ENCODE peak calls at places on chromosome 13, in six cellular contexts. B is neural progenitor cell, W is heart left ventricle, N is thoracic aorta, M is stomach, A is heart right ventricle. V is an unnamed sample. For H3K36me3, the result is how much of the 10 kb centered on the place peaks cover.

GRCh38 chr13:65461590-65461989 is 1768.5 kb downstream of the PCDH9 start:
- DNase-seq in B (no peak), W (no peak), N (no peak), M (no peak), A (no peak), V (no peak)

GRCh38 chr13:60397693-60398437 is 845 bp downstream of the TDRD3 start:
- DNase-seq in B (peak), W (peak), N (no peak), M (peak), A (peak), V (peak)

GRCh38 chr13:76473552-76474134 is 412.6 kb downstream of the KCTD12 start:
- DNase-seq in B (peak), W (peak), N (peak), M (peak), A (peak), V (peak)

GRCh38 chr13:77429320-77430142 is 102.6 kb upstream of the MYCBP2 start:
- DNase-seq in B (no peak), W (no peak), N (no peak), M (no peak), A (no peak), V (no peak)

GRCh38 chr13:28707629-28708427 is 10.9 kb downstream of the SLC46A3 start:
- DNase-seq in B (no peak), W (no peak), N (no peak), M (no peak), A (no peak), V (no peak)

GRCh38 chr13:23801141-23801540 is 88.1 kb downstream of the MIPEP start:
- DNase-seq in B (no peak), W (no peak), N (no peak), M (no peak), A (no peak), V (no peak)

GRCh38 chr13:33509642-33510229 is 224.2 kb upstream of the STARD13 start:
- DNase-seq in B (peak), W (peak), N (no peak), M (peak), A (peak), V (peak)

GRCh38 chr13:80524447-80525215 is 183.7 kb upstream of the SPRY2 start:
- DNase-seq in B (no peak), W (no peak), N (no peak), M (no peak), A (no peak), V (no peak)

GRCh38 chr13:31947506-31947905 is 84.1 kb upstream of the FRY start:
- DNase-seq in B (no peak), W (no peak), N (no peak), M (no peak), A (no peak), V (no peak)

GRCh38 chr13:23552661-23553060 is 17.6 kb upstream of the TNFRSF19 start:
- DNase-seq in B (no peak), W (no peak), N (no peak), M (no peak), A (no peak), V (no peak)

GRCh38 chr13:41909524-41909923 is 51.4 kb downstream of the VWA8 start:
- DNase-seq in B (no peak), W (no peak), N (no peak), M (no peak), A (no peak), V (no peak)

GRCh38 chr13:98033277-98034247 is 80.1 kb downstream of the IPO5 start:
- DNase-seq in B (peak), W (peak), N (no peak), M (no peak), A (peak), V (no peak)

GRCh38 chr13:28935104-28935503 is 115.0 kb downstream of the MTUS2 start:
- DNase-seq in B (no peak), W (no peak), N (no peak), M (no peak), A (no peak), V (no peak)

GRCh38 chr13:113495494-113496251 is 5.2 kb upstream of the DCUN1D2 start:
- DNase-seq in B (peak), W (no peak), N (no peak), M (no peak), A (no peak), V (no peak)

GRCh38 chr13:94950303-94950702 is 238.0 kb upstream of the SOX21 start:
- DNase-seq in B (peak), W (no peak), N (no peak), M (no peak), A (no peak), V (no peak)

GRCh38 chr13:95624020-95624419 is 20.5 kb downstream of the DZIP1 start:
- DNase-seq in B (peak), W (no peak), N (no peak), M (no peak), A (no peak), V (no peak)

GRCh38 chr13:46369506-46370268 is 17.4 kb downstream of the RUBCNL start:
- DNase-seq in B (no peak), W (no peak), N (no peak), M (no peak), A (no peak), V (no peak)

GRCh38 chr13:43572601-43573360 is 214.0 kb downstream of the ENOX1 start:
- DNase-seq in B (peak), W (no peak), N (no peak), M (no peak), A (no peak), V (no peak)

GRCh38 chr13:49354719-49355118 is 89.1 kb downstream of the CAB39L start:
- DNase-seq in B (no peak), W (no peak), N (no peak), M (no peak), A (no peak), V (no peak)

GRCh38 chr13:31638577-31638976 is 100.7 kb upstream of the RXFP2 start:
- DNase-seq in B (no peak), W (no peak), N (no peak), M (no peak), A (peak), V (no peak)

GRCh38 chr13:49395416-49396277 is 48.2 kb downstream of the CAB39L start:
- DNase-seq in B (no peak), W (no peak), N (peak), M (no peak), A (no peak), V (no peak)

GRCh38 chr13:38334845-38335244 is 14.8 kb upstream of the UFM1 start:
- DNase-seq in B (no peak), W (no peak), N (no peak), M (no peak), A (no peak), V (no peak)

GRCh38 chr13:26051231-26052135 is at the start of gene SHISA2:
- DNase-seq in B (peak), W (peak), N (no peak), M (peak), A (no peak), V (no peak)

DNA sequence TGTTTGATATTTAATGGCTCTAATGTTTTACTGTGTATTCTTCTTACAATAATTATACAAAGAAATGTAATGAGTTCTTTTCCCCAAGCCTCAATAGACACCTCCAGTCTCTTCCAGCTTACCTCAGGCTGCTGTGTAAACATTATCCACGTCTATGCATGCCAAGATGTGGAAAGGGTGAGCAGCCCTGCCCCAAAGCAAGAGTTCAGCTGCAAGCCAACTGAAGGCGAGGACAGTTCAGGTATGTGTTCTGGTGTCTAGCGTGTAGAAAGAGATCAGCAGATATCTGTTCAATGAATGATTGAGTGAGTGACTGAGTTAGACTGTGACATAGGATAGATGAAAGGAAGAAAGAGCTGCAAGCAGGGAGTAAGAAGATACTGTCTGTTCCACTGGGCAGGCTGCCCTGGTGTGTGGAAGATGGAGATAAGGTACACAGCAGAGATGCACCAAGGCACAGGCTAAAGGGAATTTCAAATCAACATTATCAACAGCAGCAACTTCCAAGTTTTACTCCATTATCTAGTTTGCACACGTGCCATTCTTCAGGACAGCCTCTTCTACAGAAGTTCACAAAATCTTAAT is 66.0 kb downstream of the LATS2 start:
- DNase-seq in B (no peak), W (no peak), N (no peak), M (no peak), A (no peak), V (no peak)
- H3K36me3 ChIP-seq in B (under half), W (under half), N (under half), M (under half), A (under half), V (under half)

GRCh38 chr13:110042253-110042652 is 255.9 kb upstream of the IRS2 start:
- DNase-seq in B (no peak), W (no peak), N (no peak), M (no peak), A (no peak), V (no peak)
- H3K4me3 ChIP-seq in B (no peak), W (no peak), N (no peak), M (no peak), A (no peak), V (no peak)

GRCh38 chr13:51590966-51591627 is 6.8 kb downstream of the WDFY2 start:
- DNase-seq in B (no peak), W (no peak), N (no peak), M (peak), A (peak), V (no peak)
- TF ChIP-seq CTCF in B (no peak), W (no peak), N (no peak), M (no peak), A (no peak), V (no peak)

DNA sequence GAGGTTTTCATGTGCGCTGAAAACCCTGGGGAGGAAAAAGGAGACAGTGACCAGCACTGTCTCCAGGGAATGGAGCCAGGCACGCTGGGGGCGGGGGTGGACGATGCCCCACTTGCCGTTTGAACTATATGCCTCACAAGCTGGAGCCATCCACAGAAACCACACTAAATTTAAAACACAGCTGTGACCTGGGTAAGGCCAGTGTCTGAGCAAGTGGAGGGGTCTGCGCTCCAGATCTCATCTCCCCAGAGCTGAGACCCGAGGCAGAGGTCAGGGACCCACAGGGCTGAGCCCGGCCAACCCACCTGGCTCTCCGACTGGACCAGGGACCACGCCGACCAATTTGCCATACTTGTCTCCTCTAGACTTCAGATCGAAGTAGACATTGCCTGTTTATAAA is 23.2 kb downstream of the CARS2 start:
- DNase-seq in B (no peak), W (no peak), N (no peak), M (no peak), A (no peak), V (no peak)
- H3K36me3 ChIP-seq in B (under half), W (under half), N (half or more), M (half or more), A (under half), V (half or more)

DNA sequence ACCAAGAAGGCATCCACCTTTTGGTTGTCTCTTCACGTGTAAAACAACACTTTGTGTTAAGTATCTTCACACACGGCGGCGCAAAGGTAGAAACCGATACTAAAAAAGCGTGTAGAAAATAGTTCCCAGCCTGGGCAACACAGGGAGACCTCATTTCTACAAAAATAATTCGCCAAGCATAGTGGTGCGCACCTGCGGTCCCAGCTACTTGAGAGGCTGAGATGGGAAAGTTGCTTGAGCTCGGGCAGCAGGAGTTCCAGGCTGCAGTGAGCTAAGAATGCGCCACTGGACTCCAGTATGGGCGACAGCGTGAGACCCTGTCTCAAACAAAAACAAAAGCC is 573 bp upstream of the ERCC5 start:
- DNase-seq in B (no peak), W (no peak), N (no peak), M (no peak), A (no peak), V (no peak)
- H3K4me3 ChIP-seq in B (peak), W (peak), N (peak), M (peak), A (peak), V (peak)

V was measured in suprapubic skin.